ENCODE peak calls at places on chromosomes 11 and 22, in four cellular contexts. One of them, this sample, is unnamed.

GRCh38 chr11:8917157-8917820 is 6.3 kb downstream of the AKIP1 start:
- DNase-seq in GM12865: no peak
- DNase-seq in H1: no peak
- DNase-seq in kidney: no peak
- DNase-seq in this sample: no peak

GRCh38 chr22:41216984-41217383 is 11.9 kb downstream of the L3MBTL2 start:
- DNase-seq in GM12865: no peak
- DNase-seq in H1: no peak
- DNase-seq in kidney: no peak
- DNase-seq in this sample: no peak

GRCh38 chr22:27952091-27952490 is 33.0 kb upstream of the PITPNB start:
- DNase-seq in GM12865: no peak
- DNase-seq in H1: no peak
- DNase-seq in kidney: no peak
- DNase-seq in this sample: no peak

GRCh38 chr11:36304349-36304748 is 8.3 kb downstream of the PRR5L start:
- DNase-seq in GM12865: no peak
- DNase-seq in H1: no peak
- DNase-seq in kidney: no peak
- DNase-seq in this sample: no peak

GRCh38 chr11:528815-529728 is 6.3 kb downstream of the HRAS start:
- DNase-seq in GM12865: no peak
- DNase-seq in H1: peak
- DNase-seq in kidney: no peak
- DNase-seq in this sample: no peak

GRCh38 chr11:26947904-26948639 is 45.8 kb upstream of the FIBIN start:
- DNase-seq in GM12865: no peak
- DNase-seq in H1: no peak
- DNase-seq in kidney: no peak
- DNase-seq in this sample: no peak

GRCh38 chr11:46693597-46694012 is 6.8 kb downstream of the ARHGAP1 start:
- DNase-seq in GM12865: no peak
- DNase-seq in H1: no peak
- DNase-seq in kidney: no peak
- DNase-seq in this sample: no peak

GRCh38 chr11:125166903-125167291 is 2.3 kb downstream of the PKNOX2 start:
- DNase-seq in GM12865: no peak
- DNase-seq in H1: no peak
- DNase-seq in kidney: no peak
- DNase-seq in this sample: no peak

GRCh38 chr11:16337421-16338213 is 18.7 kb downstream of the SOX6 start:
- DNase-seq in GM12865: no peak
- DNase-seq in H1: no peak
- DNase-seq in kidney: no peak
- DNase-seq in this sample: no peak

GRCh38 chr11:13955971-13956421 is 6.5 kb upstream of the SPON1 start:
- DNase-seq in GM12865: peak
- DNase-seq in H1: peak
- DNase-seq in kidney: no peak
- DNase-seq in this sample: peak

GRCh38 chr22:30422481-30423295 is 2.9 kb upstream of the MTFP1 start:
- DNase-seq in GM12865: no peak
- DNase-seq in H1: peak
- DNase-seq in kidney: peak
- DNase-seq in this sample: no peak

GRCh38 chr11:56533054-56533740 is 9.9 kb downstream of the OR5M11 start:
- DNase-seq in GM12865: no peak
- DNase-seq in H1: no peak
- DNase-seq in kidney: no peak
- DNase-seq in this sample: no peak

GRCh38 chr11:72735495-72736027 is 16.6 kb downstream of the ARAP1 start:
- DNase-seq in GM12865: no peak
- DNase-seq in H1: no peak
- DNase-seq in kidney: peak
- DNase-seq in this sample: no peak

GRCh38 chr22:36239150-36239400 is 252 bp downstream of the APOL2 start:
- DNase-seq in GM12865: peak
- DNase-seq in H1: no peak
- DNase-seq in kidney: no peak
- DNase-seq in this sample: no peak

GRCh38 chr11:119352857-119353260 is 6.4 kb upstream of the MFRP start:
- DNase-seq in GM12865: no peak
- DNase-seq in H1: no peak
- DNase-seq in kidney: peak
- DNase-seq in this sample: no peak

GRCh38 chr11:19953342-19953741 is 206.9 kb downstream of the DBX1 start:
- DNase-seq in GM12865: no peak
- DNase-seq in H1: peak
- DNase-seq in kidney: no peak
- DNase-seq in this sample: peak

GRCh38 chr11:108680267-108680666 is 15.4 kb downstream of the DDX10 start:
- DNase-seq in GM12865: no peak
- DNase-seq in H1: no peak
- DNase-seq in kidney: no peak
- DNase-seq in this sample: no peak

GRCh38 chr11:72588656-72589410 is 85.4 kb downstream of the PDE2A start:
- DNase-seq in GM12865: no peak
- DNase-seq in H1: no peak
- DNase-seq in kidney: peak
- DNase-seq in this sample: no peak

GRCh38 chr11:93589347-93589746 is 46.2 kb upstream of the SMCO4 start:
- DNase-seq in GM12865: no peak
- DNase-seq in H1: no peak
- DNase-seq in kidney: no peak
- DNase-seq in this sample: no peak

GRCh38 chr11:72584293-72584921 is 89.8 kb downstream of the PDE2A start:
- DNase-seq in GM12865: no peak
- DNase-seq in H1: peak
- DNase-seq in kidney: peak
- DNase-seq in this sample: no peak

GRCh38 chr11:2348986-2349385 is 28.1 kb upstream of the CD81 start:
- DNase-seq in GM12865: no peak
- DNase-seq in H1: no peak
- DNase-seq in kidney: no peak
- DNase-seq in this sample: no peak

GRCh38 chr11:84824624-84825023 is 802.5 kb downstream of the DLG2 start:
- DNase-seq in GM12865: no peak
- DNase-seq in H1: no peak
- DNase-seq in kidney: no peak
- DNase-seq in this sample: no peak

GRCh38 chr11:75337195-75337654 is 14.2 kb downstream of the ARRB1 start:
- DNase-seq in GM12865: no peak
- DNase-seq in H1: no peak
- DNase-seq in kidney: no peak
- DNase-seq in this sample: no peak

GRCh38 chr22:50508897-50509296 is 873 bp downstream of the NCAPH2 start:
- DNase-seq in GM12865: peak
- DNase-seq in H1: no peak
- DNase-seq in kidney: no peak
- DNase-seq in this sample: no peak

GRCh38 chr11:121180183-121180582 is 79.1 kb downstream of the TECTA start:
- DNase-seq in GM12865: no peak
- DNase-seq in H1: no peak
- DNase-seq in kidney: no peak
- DNase-seq in this sample: no peak

GRCh38 chr22:32175751-32176644 is 16.9 kb upstream of the C22orf42 start:
- DNase-seq in GM12865: no peak
- DNase-seq in H1: peak
- DNase-seq in kidney: no peak
- DNase-seq in this sample: peak

GRCh38 chr11:118398797-118399564 is 2.4 kb upstream of the ATP5MG start:
- DNase-seq in GM12865: peak
- DNase-seq in H1: no peak
- DNase-seq in kidney: no peak
- DNase-seq in this sample: no peak

GRCh38 chr11:46381046-46381835 is at the start of gene MDK:
- DNase-seq in GM12865: no peak
- DNase-seq in H1: peak
- DNase-seq in kidney: peak
- DNase-seq in this sample: no peak

GRCh38 chr11:116501728-116502127 is 271.1 kb downstream of the BUD13 start:
- DNase-seq in GM12865: no peak
- DNase-seq in H1: no peak
- DNase-seq in kidney: no peak
- DNase-seq in this sample: no peak

GRCh38 chr11:95739526-95739925 is 50.1 kb downstream of the FAM76B start:
- DNase-seq in GM12865: no peak
- DNase-seq in H1: no peak
- DNase-seq in kidney: no peak
- DNase-seq in this sample: no peak

GRCh38 chr11:95739108-95739507 is 50.5 kb downstream of the FAM76B start:
- DNase-seq in GM12865: no peak
- DNase-seq in H1: no peak
- DNase-seq in kidney: no peak
- DNase-seq in this sample: no peak

GRCh38 chr11:95734009-95734572 is 55.5 kb downstream of the FAM76B start:
- DNase-seq in GM12865: no peak
- DNase-seq in H1: no peak
- DNase-seq in kidney: no peak
- DNase-seq in this sample: no peak

GRCh38 chr11:95732930-95733602 is 56.5 kb downstream of the FAM76B start:
- DNase-seq in GM12865: no peak
- DNase-seq in H1: no peak
- DNase-seq in kidney: no peak
- DNase-seq in this sample: no peak

GRCh38 chr11:95736268-95737208 is 53.0 kb downstream of the FAM76B start:
- DNase-seq in GM12865: no peak
- DNase-seq in H1: no peak
- DNase-seq in kidney: no peak
- DNase-seq in this sample: no peak
- H3K4me3 ChIP-seq in GM12865: no peak
- H3K4me3 ChIP-seq in H1: no peak
- H3K4me3 ChIP-seq in kidney: no peak
- H3K4me3 ChIP-seq in this sample: no peak

GRCh38 chr11:44607987-44608386 is 42.5 kb downstream of the CD82 start:
- DNase-seq in GM12865: no peak
- DNase-seq in H1: no peak
- DNase-seq in kidney: no peak
- DNase-seq in this sample: no peak

GRCh38 chr11:44609028-44609782 is 43.7 kb downstream of the CD82 start:
- DNase-seq in GM12865: peak
- DNase-seq in H1: no peak
- DNase-seq in kidney: no peak
- DNase-seq in this sample: no peak

GRCh38 chr11:44607324-44607962 is 42.0 kb downstream of the CD82 start:
- DNase-seq in GM12865: no peak
- DNase-seq in H1: no peak
- DNase-seq in kidney: no peak
- DNase-seq in this sample: no peak

GRCh38 chr11:44609783-44610155 is 44.3 kb downstream of the CD82 start:
- DNase-seq in GM12865: no peak
- DNase-seq in H1: no peak
- DNase-seq in kidney: no peak
- DNase-seq in this sample: no peak

GRCh38 chr11:44608654-44609027 is 43.2 kb downstream of the CD82 start:
- DNase-seq in GM12865: peak
- DNase-seq in H1: no peak
- DNase-seq in kidney: no peak
- DNase-seq in this sample: no peak
- H3K4me3 ChIP-seq in GM12865: no peak
- H3K4me3 ChIP-seq in H1: no peak
- H3K4me3 ChIP-seq in kidney: no peak
- H3K4me3 ChIP-seq in this sample: no peak

DNA sequence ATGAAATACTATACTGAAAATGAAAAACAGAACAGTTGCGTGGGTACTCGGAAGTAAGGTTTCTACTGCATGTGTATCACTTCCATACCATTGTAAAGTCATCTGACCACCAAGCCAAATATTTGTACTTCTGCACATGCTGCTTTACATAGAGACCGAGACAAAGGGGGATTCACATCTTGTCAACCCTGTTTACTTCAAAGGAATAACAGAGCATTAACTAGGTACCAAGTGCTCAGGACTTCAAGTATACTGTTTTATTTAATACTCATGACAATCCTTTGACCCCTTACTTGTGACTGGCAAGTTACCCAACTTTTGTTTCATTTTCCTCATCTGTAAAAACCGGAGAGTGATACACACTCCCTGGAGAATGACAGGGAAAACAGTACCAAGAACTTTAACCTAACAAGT is 9.9 kb downstream of the MAPK1 start:
- DNase-seq in GM12865: peak
- DNase-seq in H1: no peak
- DNase-seq in kidney: no peak
- DNase-seq in this sample: no peak
- H3K4me3 ChIP-seq in GM12865: no peak
- H3K4me3 ChIP-seq in H1: no peak
- H3K4me3 ChIP-seq in kidney: no peak
- H3K4me3 ChIP-seq in this sample: no peak

GRCh38 chr11:67270256-67271211 is 4.3 kb downstream of the GRK2 start:
- DNase-seq in GM12865: no peak
- DNase-seq in H1: peak
- DNase-seq in kidney: peak
- DNase-seq in this sample: no peak

GRCh38 chr11:67268036-67268683 is 1.9 kb downstream of the GRK2 start:
- DNase-seq in GM12865: peak
- DNase-seq in H1: no peak
- DNase-seq in kidney: peak
- DNase-seq in this sample: no peak

GRCh38 chr11:67268684-67269268 is 2.5 kb downstream of the GRK2 start:
- DNase-seq in GM12865: no peak
- DNase-seq in H1: no peak
- DNase-seq in kidney: peak
- DNase-seq in this sample: no peak

GRCh38 chr11:67271212-67271547 is 4.9 kb downstream of the GRK2 start:
- DNase-seq in GM12865: no peak
- DNase-seq in H1: no peak
- DNase-seq in kidney: no peak
- DNase-seq in this sample: no peak

DNA sequence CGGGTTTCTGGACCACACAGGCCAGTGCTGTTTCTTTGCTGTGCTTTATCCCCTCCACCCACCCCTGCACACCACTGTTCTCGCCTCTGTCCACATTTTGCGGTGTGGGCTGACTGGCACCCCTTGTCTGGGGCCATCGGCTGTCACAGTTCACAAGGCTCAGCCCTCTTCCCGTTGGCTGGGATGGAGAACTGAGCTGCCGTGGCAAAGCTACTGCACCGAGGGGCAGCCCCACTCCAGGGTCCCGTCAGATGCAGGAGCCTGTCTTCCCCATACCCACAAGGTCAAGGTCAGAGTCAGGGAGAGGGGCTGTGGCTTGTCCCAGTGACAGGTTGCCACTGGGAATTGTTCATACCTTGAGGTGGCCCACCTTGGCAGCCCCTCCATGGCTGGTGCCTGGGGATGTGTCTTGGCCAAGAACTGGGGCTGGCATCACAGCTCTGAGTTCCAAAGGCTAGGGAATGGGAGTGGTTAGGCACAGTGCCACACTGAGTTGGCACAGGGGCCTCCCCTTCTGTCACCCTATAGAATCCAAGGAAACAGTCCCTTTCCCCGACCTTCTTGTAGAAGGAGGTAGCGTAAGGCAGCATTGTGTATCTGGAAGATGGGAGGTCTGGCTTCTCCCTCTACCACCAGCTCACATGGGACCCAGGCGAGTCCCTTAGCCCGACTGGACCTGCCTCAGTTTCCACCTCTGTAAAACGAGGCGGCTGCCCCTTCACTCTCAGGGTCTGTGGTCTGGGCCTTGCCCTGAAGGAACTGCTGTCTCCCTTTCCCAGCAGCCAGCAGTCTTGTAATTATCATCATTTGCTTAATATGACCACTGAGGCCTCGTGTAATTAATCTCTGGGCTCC is 3.4 kb downstream of the GRK2 start:
- DNase-seq in GM12865: no peak
- DNase-seq in H1: no peak
- DNase-seq in kidney: peak
- DNase-seq in this sample: no peak
- H3K4me3 ChIP-seq in GM12865: peak
- H3K4me3 ChIP-seq in H1: no peak
- H3K4me3 ChIP-seq in kidney: peak
- H3K4me3 ChIP-seq in this sample: no peak